ENCODE peak calls at places on chromosomes 6 and 20, in eight cellular contexts. H is fibroblast of the aortic adventitia, A is lower lobe of right lung, Q is GM23338, E is foreskin fibroblast, O is cardiac fibroblast, N is cardiac muscle cell, C is keratinocyte. Y is an unnamed sample.

GRCh38 chr20:62828551-62829230 is 11.8 kb downstream of the COL9A3 start:
- DNase-seq in N (no peak), E (no peak), H (no peak), O (no peak), A (no peak), Q (no peak), C (no peak), Y (no peak)

GRCh38 chr6:65189344-65189743 is 517.7 kb downstream of the EYS start:
- DNase-seq in E (no peak), N (no peak), Q (no peak), H (no peak), A (no peak), C (no peak), O (no peak), Y (no peak)

GRCh38 chr6:142469220-142469619 is 167.4 kb downstream of the ADGRG6 start:
- DNase-seq in N (no peak), A (no peak), H (no peak), Q (no peak), C (no peak), O (no peak), E (no peak), Y (no peak)

GRCh38 chr20:38982291-38982690 is 20.1 kb downstream of the DHX35 start:
- DNase-seq in H (no peak), N (no peak), C (no peak), Q (no peak), E (peak), O (no peak), A (no peak), Y (no peak)

GRCh38 chr20:3818155-3819151 is 1.9 kb upstream of the AP5S1 start:
- DNase-seq in C (no peak), O (peak), Q (peak), H (peak), A (peak), N (peak), E (peak), Y (peak)

GRCh38 chr20:59802471-59803221 is 130.8 kb downstream of the SYCP2 start:
- DNase-seq in H (no peak), O (no peak), Q (no peak), A (no peak), N (no peak), C (no peak), E (no peak), Y (no peak)

GRCh38 chr6:137907170-137907569 is 40.1 kb downstream of the TNFAIP3 start:
- DNase-seq in C (no peak), E (no peak), H (no peak), O (no peak), N (no peak), A (no peak), Q (no peak), Y (no peak)

GRCh38 chr6:87333591-87334181 is 4.6 kb upstream of the GJB7 start:
- DNase-seq in A (no peak), O (peak), Q (no peak), H (peak), E (peak), N (peak), C (no peak), Y (no peak)

GRCh38 chr6:61887425-61887824 is 398.6 kb downstream of the KHDRBS2 start:
- DNase-seq in H (no peak), A (no peak), O (no peak), N (no peak), E (no peak), C (no peak), Q (peak), Y (no peak)

GRCh38 chr20:17036546-17036945 is 190.3 kb upstream of the PCSK2 start:
- DNase-seq in Q (no peak), H (no peak), E (no peak), A (no peak), N (no peak), C (no peak), O (no peak), Y (no peak)

GRCh38 chr20:1905693-1906092 is 10.5 kb downstream of the SIRPA start:
- DNase-seq in C (no peak), N (no peak), Q (no peak), E (no peak), H (no peak), A (no peak), O (no peak), Y (no peak)

GRCh38 chr6:106279179-106279578 is 46.4 kb downstream of the ATG5 start:
- DNase-seq in N (no peak), H (peak), Q (no peak), O (peak), A (no peak), C (no peak), E (peak), Y (no peak)

GRCh38 chr6:33694401-33694931 is 17.0 kb downstream of the UQCC2 start:
- DNase-seq in N (peak), Q (no peak), H (peak), E (peak), C (peak), O (peak), A (peak), Y (no peak)

GRCh38 chr20:32787168-32787567 is 25.0 kb downstream of the DNMT3B start:
- DNase-seq in Q (no peak), C (no peak), N (no peak), O (no peak), H (no peak), A (no peak), E (no peak), Y (no peak)

GRCh38 chr6:67129780-67130179 is 1422.8 kb upstream of the EYS start:
- DNase-seq in E (no peak), Q (peak), N (peak), O (peak), A (no peak), C (no peak), H (no peak), Y (no peak)

GRCh38 chr6:100117680-100118079 is 123.7 kb upstream of the MCHR2 start:
- DNase-seq in C (no peak), A (no peak), O (no peak), N (no peak), H (no peak), E (no peak), Q (no peak), Y (no peak)

GRCh38 chr6:138815797-138816528 is 20.1 kb downstream of the ECT2L start:
- DNase-seq in Q (peak), O (peak), E (peak), A (no peak), H (peak), C (no peak), N (peak), Y (no peak)

GRCh38 chr6:72579865-72580264 is 42.0 kb upstream of the KCNQ5 start:
- DNase-seq in C (no peak), O (no peak), N (peak), Q (no peak), H (peak), E (peak), A (no peak), Y (no peak)

GRCh38 chr6:35280903-35281302 is 16.7 kb upstream of the DEF6 start:
- DNase-seq in A (no peak), H (no peak), C (no peak), Q (no peak), N (no peak), E (no peak), O (no peak), Y (no peak)

GRCh38 chr6:5995705-5996686 is 10.7 kb downstream of the NRN1 start:
- DNase-seq in N (no peak), H (peak), O (peak), Q (peak), E (peak), A (peak), C (no peak), Y (peak)

GRCh38 chr20:46573788-46574581 is 23.5 kb upstream of the OCSTAMP start:
- DNase-seq in C (no peak), O (no peak), A (no peak), N (peak), Q (no peak), H (no peak), E (no peak), Y (no peak)

GRCh38 chr6:107110200-107110599 is 5.1 kb downstream of the BEND3 start:
- DNase-seq in O (peak), N (peak), Q (no peak), A (no peak), E (no peak), H (no peak), C (no peak), Y (no peak)

GRCh38 chr20:12925214-12925755 is 83.5 kb upstream of the SPTLC3 start:
- DNase-seq in Q (peak), H (peak), C (no peak), N (peak), O (peak), A (no peak), E (peak), Y (peak)

GRCh38 chr6:84866715-84867114 is 102.3 kb upstream of the TBX18 start:
- DNase-seq in Q (no peak), H (peak), N (peak), A (no peak), E (peak), O (no peak), C (no peak), Y (no peak)

GRCh38 chr6:106508836-106509235 is 120.5 kb downstream of the RTN4IP1 start:
- DNase-seq in Q (no peak), C (no peak), E (peak), N (peak), A (no peak), H (peak), O (peak), Y (no peak)

GRCh38 chr6:33072508-33073100 is 845 bp downstream of the HLA-DPA1 start:
- DNase-seq in N (no peak), C (no peak), A (no peak), O (no peak), Q (no peak), E (no peak), H (no peak), Y (no peak)

GRCh38 chr6:168016756-168017525 is 19.5 kb downstream of the KIF25 start:
- DNase-seq in E (peak), A (peak), C (no peak), Q (no peak), H (no peak), O (peak), N (peak), Y (no peak)

GRCh38 chr20:6559791-6560190 is 207.7 kb upstream of the BMP2 start:
- DNase-seq in H (no peak), A (no peak), Q (no peak), N (no peak), E (no peak), C (no peak), O (no peak), Y (no peak)

GRCh38 chr6:6317386-6317785 is 3.1 kb downstream of the F13A1 start:
- DNase-seq in E (no peak), O (no peak), A (no peak), H (no peak), C (no peak), Q (no peak), N (no peak), Y (no peak)

GRCh38 chr20:6836821-6837374 is 69.4 kb downstream of the BMP2 start:
- DNase-seq in A (no peak), Q (peak), O (no peak), H (no peak), N (no peak), E (no peak), C (no peak), Y (no peak)

GRCh38 chr20:35284267-35284991 is at the start of gene EIF6:
- DNase-seq in A (peak), Q (peak), E (peak), O (peak), N (peak), C (peak), H (peak), Y (peak)

GRCh38 chr6:106927531-106928398 is 46.8 kb downstream of the CD24 start:
- DNase-seq in N (peak), O (peak), A (no peak), C (peak), Q (peak), H (peak), E (peak), Y (no peak)

GRCh38 chr6:79040083-79040482 is 38.0 kb downstream of the PHIP start:
- DNase-seq in E (peak), C (no peak), A (no peak), N (peak), Q (no peak), O (peak), H (no peak), Y (no peak)

GRCh38 chr20:44598413-44599290 is 16.3 kb downstream of the PKIG start:
- DNase-seq in Q (no peak), C (no peak), H (peak), A (no peak), E (no peak), N (peak), O (peak), Y (no peak)

GRCh38 chr6:80003841-80004198 is 629 bp upstream of the TTK start:
- DNase-seq in Q (peak), C (no peak), H (no peak), A (peak), E (no peak), O (peak), N (no peak), Y (no peak)

GRCh38 chr6:40845588-40845987 is 193.4 kb downstream of the UNC5CL start:
- DNase-seq in E (peak), A (no peak), O (peak), Q (peak), C (no peak), H (peak), N (peak), Y (no peak)

GRCh38 chr6:4662886-4663285 is 113.3 kb upstream of the CDYL start:
- DNase-seq in C (no peak), O (no peak), H (no peak), Q (no peak), N (no peak), A (no peak), E (no peak), Y (peak)

GRCh38 chr6:4658486-4658885 is 117.7 kb upstream of the CDYL start:
- DNase-seq in C (no peak), E (no peak), N (no peak), A (no peak), Q (no peak), H (no peak), O (no peak), Y (peak)

GRCh38 chr6:4664117-4664626 is 112.0 kb upstream of the CDYL start:
- DNase-seq in N (peak), H (peak), O (peak), C (no peak), E (peak), Q (no peak), A (no peak), Y (peak)

GRCh38 chr6:4661391-4661790 is 114.8 kb upstream of the CDYL start:
- DNase-seq in O (no peak), A (no peak), H (no peak), Q (no peak), C (no peak), N (no peak), E (no peak), Y (peak)

GRCh38 chr6:4660377-4661321 is 115.6 kb upstream of the CDYL start:
- DNase-seq in N (no peak), O (no peak), E (no peak), C (no peak), Q (no peak), H (no peak), A (no peak), Y (no peak)
- H3K4me3 ChIP-seq in N (no peak), O (no peak), E (no peak), C (no peak), Q (no peak), H (no peak), A (no peak), Y (no peak)

DNA sequence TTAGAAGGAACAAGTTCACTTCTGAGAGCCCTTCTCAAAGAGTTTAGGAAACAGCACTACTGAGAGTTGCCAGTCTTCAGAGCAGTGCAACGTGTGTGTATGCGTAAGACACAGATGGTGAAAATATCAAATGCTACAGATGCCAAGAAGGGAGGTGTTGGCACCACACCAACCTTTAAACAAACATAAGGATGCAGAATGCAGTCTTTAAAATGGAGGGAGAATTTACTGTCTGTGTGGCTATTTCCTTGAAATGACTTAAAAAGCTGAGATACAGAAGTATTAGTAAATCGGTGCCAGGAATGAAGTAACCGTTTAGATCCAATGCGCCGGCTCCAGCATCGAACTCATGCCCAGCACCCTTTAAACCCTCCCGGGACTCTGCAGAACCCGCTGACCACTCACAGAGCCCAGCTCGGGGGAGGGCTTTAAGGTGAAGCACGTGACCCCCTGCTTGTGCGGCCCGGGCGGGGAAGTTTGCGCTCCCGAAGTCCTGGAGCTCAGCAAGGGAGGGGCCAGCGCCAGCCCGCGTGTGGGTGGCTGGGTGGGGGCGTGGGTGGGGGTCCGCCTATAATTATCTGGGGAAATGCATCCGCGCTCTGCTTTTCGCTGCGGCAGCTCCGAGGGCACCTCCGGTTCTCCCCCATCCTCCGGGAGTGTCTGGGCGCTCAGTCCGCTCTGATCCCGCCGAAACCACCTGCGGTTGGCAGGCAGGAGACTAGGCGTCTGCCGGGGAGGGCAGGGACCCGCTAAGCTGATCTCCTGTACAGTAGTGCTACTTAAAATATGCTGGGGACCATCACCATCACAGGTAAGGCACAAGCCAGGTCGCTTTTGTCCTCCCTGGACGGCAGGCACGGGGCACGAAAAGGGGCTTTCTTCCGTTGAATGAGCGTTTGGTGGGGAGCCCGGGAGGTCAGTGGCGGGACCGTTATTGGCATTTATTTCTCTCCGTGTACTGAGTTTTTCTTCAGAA is 66.0 kb downstream of the ZBTB2 start:
- DNase-seq in E (peak), H (peak), O (peak), C (no peak), Q (peak), A (peak), N (peak), Y (peak)
- H3K4me3 ChIP-seq in E (peak), H (peak), O (peak), C (peak), Q (peak), A (peak), N (peak), Y (peak)

DNA sequence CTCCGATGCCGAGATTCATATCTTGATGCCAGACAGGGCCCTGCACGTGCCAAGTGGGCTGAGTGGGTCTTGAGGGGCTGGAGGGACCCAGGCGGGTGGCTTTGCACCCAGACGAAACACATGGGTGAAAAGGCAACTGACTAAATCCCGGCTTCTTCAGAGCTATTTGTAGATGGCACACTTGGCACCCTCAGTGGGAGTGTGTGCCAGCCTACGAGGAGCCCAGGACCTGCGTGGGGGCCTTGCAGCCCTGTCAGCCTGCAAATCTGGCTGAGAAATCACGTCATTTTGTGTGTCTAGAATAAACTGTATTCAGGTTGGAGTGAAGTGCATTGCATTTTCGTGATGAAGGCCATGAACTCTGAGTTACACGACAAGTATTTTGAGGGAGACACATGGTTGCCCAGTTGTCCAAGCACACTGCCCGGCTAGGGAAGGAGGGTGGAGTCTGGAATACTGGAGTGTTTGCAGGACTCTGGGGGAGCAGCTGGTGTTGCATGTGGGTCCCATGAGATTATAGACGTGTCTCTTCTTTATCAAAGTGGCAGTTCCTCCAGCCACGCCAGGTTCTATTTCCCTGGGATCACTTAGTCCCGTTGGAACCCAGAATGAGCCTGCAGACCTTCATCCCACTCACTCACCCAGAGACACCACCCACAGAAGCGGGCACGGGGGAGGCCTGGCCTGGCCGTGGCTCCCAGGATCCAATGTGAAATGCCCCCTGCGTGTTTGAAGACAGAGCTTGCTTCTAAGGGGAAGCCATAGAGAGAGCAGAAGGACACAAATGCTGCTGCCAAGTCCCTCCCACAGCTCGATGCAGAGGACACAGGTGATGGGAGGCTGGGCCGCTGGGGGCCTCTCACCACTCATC is 60.1 kb downstream of the DLL1 start:
- DNase-seq in N (no peak), C (no peak), E (no peak), Q (no peak), A (no peak), O (no peak), H (no peak), Y (no peak)
- H3K4me3 ChIP-seq in N (no peak), C (no peak), E (no peak), Q (no peak), A (no peak), O (no peak), H (no peak), Y (no peak)

GRCh38 chr20:51747182-51747911 is 20.8 kb downstream of the ATP9A start:
- DNase-seq in A (no peak), N (no peak), E (no peak), Q (no peak), H (no peak), O (no peak), C (no peak), Y (no peak)
- H3K4me3 ChIP-seq in A (no peak), N (no peak), E (no peak), Q (no peak), H (no peak), O (no peak), C (no peak), Y (no peak)

DNA sequence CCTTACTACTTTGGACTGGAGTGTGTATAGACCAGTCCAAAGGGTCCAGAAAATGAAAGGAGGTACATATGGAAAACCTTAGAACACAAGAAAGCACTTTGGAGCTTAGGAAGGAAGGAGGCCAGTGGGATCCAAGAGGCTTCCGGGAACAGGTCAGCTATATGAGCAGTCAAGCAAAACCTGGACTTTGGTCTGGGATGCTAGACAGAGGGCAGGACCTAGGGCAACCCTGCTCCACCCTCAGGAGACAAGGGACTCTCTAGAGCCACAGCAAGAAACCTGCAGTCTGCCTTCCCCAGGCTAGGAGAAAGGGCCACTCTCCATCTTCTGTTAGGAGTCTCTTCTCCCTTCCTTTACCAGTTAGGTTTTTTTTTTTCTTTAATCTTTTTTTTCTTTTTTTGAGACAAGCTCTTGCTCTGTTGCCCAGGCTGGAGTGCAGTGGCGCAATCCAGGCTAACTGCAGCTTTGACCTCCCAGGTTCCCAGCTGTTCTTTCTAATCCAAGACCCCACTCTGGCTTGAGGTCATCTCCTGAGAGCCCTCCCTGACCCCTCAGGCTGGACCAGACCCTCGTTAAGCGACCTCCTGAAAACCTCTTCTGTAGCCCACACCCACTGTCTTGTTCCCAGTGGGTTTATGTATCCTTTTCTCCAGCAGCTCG is 4.6 kb downstream of the KCNK5 start:
- DNase-seq in E (no peak), O (no peak), C (no peak), A (no peak), H (no peak), Q (no peak), N (no peak), Y (no peak)
- H3K4me3 ChIP-seq in E (no peak), O (no peak), C (no peak), A (peak), H (no peak), Q (peak), N (no peak), Y (no peak)